ENCODE peak calls at places on chromosomes 11 and 22, in seven cellular contexts. M is cardiac fibroblast, R is AG09309, F is fibroblast of mammary gland, J is psoas muscle, B is mammary epithelial cell, D is upper lobe of right lung. Y is an unnamed sample.

GRCh38 chr22:25348391-25348790 is 129.0 kb downstream of the CRYBB2 start:
- DNase-seq in B (no peak), F (no peak), M (no peak), D (no peak), J (no peak), R (no peak), Y (no peak)

GRCh38 chr11:85809881-85810280 is 1.1 kb downstream of the SYTL2 start:
- DNase-seq in B (no peak), J (no peak), R (no peak), F (no peak), D (no peak), M (no peak), Y (peak)

GRCh38 chr11:107973641-107974040 is 35.1 kb upstream of the CUL5 start:
- DNase-seq in R (no peak), B (no peak), J (no peak), F (peak), D (no peak), M (no peak), Y (no peak)

GRCh38 chr11:55707029-55707428 is 45.0 kb downstream of the OR4C6 start:
- DNase-seq in M (peak), B (peak), D (no peak), R (no peak), J (no peak), F (peak), Y (peak)

GRCh38 chr11:64545605-64546004 is 45.4 kb upstream of the SLC22A12 start:
- DNase-seq in F (peak), J (peak), M (peak), B (peak), D (no peak), R (peak), Y (peak)

GRCh38 chr11:46237248-46238077 is 40.0 kb upstream of the CREB3L1 start:
- DNase-seq in M (peak), J (peak), R (peak), F (peak), B (peak), D (peak), Y (peak)

GRCh38 chr22:50270302-50271010 is at the start of gene MAPK11:
- DNase-seq in D (peak), F (peak), B (peak), J (peak), R (no peak), M (peak), Y (peak)

GRCh38 chr22:31607696-31608095 is 54.3 kb downstream of the PISD start:
- DNase-seq in M (no peak), B (no peak), R (no peak), J (no peak), D (no peak), F (no peak), Y (no peak)

GRCh38 chr11:8192016-8192895 is 23.4 kb upstream of the RIC3 start:
- DNase-seq in M (peak), R (peak), B (peak), J (peak), F (peak), D (no peak), Y (peak)

GRCh38 chr11:134033276-134033675 is 35.6 kb upstream of the JAM3 start:
- DNase-seq in B (no peak), F (no peak), R (no peak), D (no peak), M (no peak), J (no peak), Y (no peak)

GRCh38 chr22:32013200-32013599 is 29.9 kb upstream of the SLC5A1 start:
- DNase-seq in R (no peak), M (no peak), D (no peak), J (no peak), B (no peak), F (no peak), Y (no peak)

GRCh38 chr11:10454902-10455631 is at the start of gene AMPD3:
- DNase-seq in F (peak), J (peak), M (peak), B (peak), R (peak), D (no peak), Y (no peak)

GRCh38 chr11:45551181-45551580 is 114.2 kb downstream of the CHST1 start:
- DNase-seq in B (no peak), R (no peak), M (no peak), D (no peak), F (no peak), J (no peak), Y (no peak)

GRCh38 chr22:45742866-45743450 is 71.3 kb downstream of the ATXN10 start:
- DNase-seq in M (peak), B (peak), F (peak), R (peak), D (peak), J (peak), Y (no peak)

GRCh38 chr11:2747236-2748015 is 47.6 kb upstream of the KCNQ1OT1 start:
- DNase-seq in R (no peak), M (no peak), B (no peak), J (peak), D (peak), F (no peak), Y (no peak)

GRCh38 chr22:39643311-39644083 is 72.9 kb downstream of the CACNA1I start:
- DNase-seq in R (no peak), J (no peak), M (peak), D (no peak), F (peak), B (no peak), Y (no peak)

GRCh38 chr11:36446135-36446534 is 63.9 kb downstream of the TRAF6 start:
- DNase-seq in M (no peak), D (no peak), R (no peak), B (no peak), F (no peak), J (no peak), Y (no peak)

GRCh38 chr11:2444301-2445106 is at the start of the genes KCNQ1 and TRPM5:
- DNase-seq in B (no peak), D (peak), J (peak), R (no peak), F (no peak), M (no peak), Y (no peak)

GRCh38 chr22:18952022-18952421 is 15.9 kb upstream of the PRODH start:
- DNase-seq in F (no peak), B (no peak), J (no peak), D (peak), M (no peak), R (no peak), Y (no peak)

GRCh38 chr11:112839051-112839450 is 122.2 kb upstream of the NCAM1 start:
- DNase-seq in F (no peak), M (no peak), J (no peak), B (no peak), R (no peak), D (no peak), Y (no peak)

GRCh38 chr22:23837911-23838685 is 708 bp downstream of the DERL3 start:
- DNase-seq in F (no peak), D (no peak), J (peak), R (no peak), B (no peak), M (no peak), Y (no peak)

GRCh38 chr22:30097861-30098260 is 17.6 kb downstream of the HORMAD2 start:
- DNase-seq in R (no peak), F (no peak), D (no peak), B (no peak), M (no peak), J (no peak), Y (no peak)

GRCh38 chr11:95282337-95282751 is 51.3 kb upstream of the SESN3 start:
- DNase-seq in B (no peak), F (peak), J (no peak), R (no peak), D (no peak), M (no peak), Y (no peak)

GRCh38 chr11:120547871-120548681 is 36.5 kb downstream of the GRIK4 start:
- DNase-seq in J (peak), F (peak), M (peak), R (peak), D (peak), B (peak), Y (peak)

GRCh38 chr11:118314985-118315384 is 10.5 kb downstream of the CD3E start:
- DNase-seq in M (no peak), R (no peak), J (no peak), F (no peak), B (no peak), D (no peak), Y (no peak)

GRCh38 chr11:114169321-114169749 is 109.8 kb downstream of the ZBTB16 start:
- DNase-seq in D (no peak), R (peak), M (peak), F (peak), B (no peak), J (peak), Y (no peak)

GRCh38 chr11:123405123-123405592 is 24.9 kb upstream of the GRAMD1B start:
- DNase-seq in J (no peak), D (no peak), B (peak), M (no peak), F (no peak), R (no peak), Y (no peak)

GRCh38 chr11:18802381-18803257 is 11.0 kb upstream of the PTPN5 start:
- DNase-seq in J (no peak), F (peak), R (peak), D (no peak), M (peak), B (peak), Y (peak)

GRCh38 chr22:45946805-45947600 is 30.0 kb downstream of the WNT7B start:
- DNase-seq in D (no peak), J (no peak), R (no peak), F (no peak), B (no peak), M (no peak), Y (no peak)

DNA sequence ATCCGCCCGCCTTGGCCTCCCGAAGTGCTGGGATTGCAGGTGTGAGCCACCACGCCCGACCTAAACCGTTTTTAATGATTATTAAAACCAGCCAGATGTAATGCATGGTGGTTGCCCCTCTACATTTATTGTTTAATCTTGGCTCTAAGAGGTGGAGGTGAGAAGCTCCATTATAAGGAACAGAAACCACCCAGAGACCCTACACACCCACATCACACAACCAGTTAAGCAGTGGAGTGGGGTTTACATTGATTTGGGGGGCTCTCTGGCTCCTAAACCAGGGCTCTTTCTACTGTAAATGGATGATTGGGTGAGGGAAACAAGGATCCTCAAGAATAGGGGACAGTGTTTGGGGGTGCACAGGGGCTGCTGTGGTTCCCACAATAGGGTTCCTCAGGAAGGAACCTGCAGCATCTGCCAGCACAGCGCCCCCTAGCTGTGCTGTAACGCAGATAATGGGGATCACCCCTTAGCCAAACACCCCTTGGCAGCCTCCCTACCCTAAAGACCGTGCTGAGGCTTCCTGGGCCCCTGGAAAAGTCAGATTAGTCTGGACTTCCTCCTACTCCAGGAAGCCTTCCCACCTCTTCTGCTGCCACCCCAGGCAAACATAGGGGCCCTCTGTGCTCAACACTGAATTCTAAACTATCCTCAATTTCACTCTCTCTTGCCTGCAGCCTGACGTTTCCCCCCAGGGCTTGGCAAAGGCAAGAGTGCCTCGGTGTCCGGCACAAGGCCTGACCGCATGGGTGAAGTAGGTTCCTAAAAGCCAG is 2.4 kb downstream of the MPST start:
- DNase-seq in M (peak), D (no peak), R (no peak), B (no peak), J (peak), F (peak), Y (peak)
- TF ChIP-seq CTCF in M (peak), D (peak), R (peak), B (peak), J (peak), F (peak), Y (peak)

GRCh38 chr22:43946391-43946680 is 8.9 kb upstream of the SAMM50 start:
- DNase-seq in R (no peak), F (no peak), D (no peak), B (no peak), M (peak), J (no peak), Y (no peak)
- TF ChIP-seq CTCF in R (no peak), F (no peak), D (no peak), B (peak), M (no peak), J (no peak), Y (no peak)

GRCh38 chr11:23509023-23509422 is 648.7 kb upstream of the CCDC179 start:
- DNase-seq in J (no peak), B (peak), F (peak), R (peak), D (no peak), M (peak), Y (peak)
- TF ChIP-seq CTCF in J (no peak), B (no peak), F (no peak), R (no peak), D (no peak), M (no peak), Y (no peak)

GRCh38 chr11:70455354-70455753 is 57.0 kb downstream of the CTTN start:
- DNase-seq in B (no peak), M (no peak), D (no peak), F (no peak), J (no peak), R (no peak), Y (no peak)
- TF ChIP-seq CTCF in B (no peak), M (no peak), D (no peak), F (no peak), J (no peak), R (no peak), Y (no peak)

DNA sequence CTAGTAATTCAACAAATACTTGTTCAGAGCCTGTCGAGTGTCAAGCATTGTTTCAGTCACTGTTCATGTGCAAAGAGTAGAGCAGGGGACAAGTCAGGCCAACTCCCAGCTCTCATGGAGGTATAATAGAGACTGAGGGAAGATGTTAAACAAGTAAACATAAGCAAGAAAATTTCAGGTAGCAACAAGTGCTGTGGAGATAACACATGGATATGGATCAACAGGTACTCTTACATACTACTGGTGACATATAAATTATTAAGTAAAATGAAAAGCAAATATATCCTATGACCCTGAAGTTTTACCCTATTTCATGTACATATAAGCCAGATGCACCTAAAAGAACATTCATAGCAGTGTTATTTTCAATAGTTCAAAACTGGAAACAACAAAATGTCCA is 42.7 kb downstream of the SIK2 start:
- DNase-seq in R (no peak), M (no peak), F (no peak), B (no peak), D (no peak), J (no peak), Y (no peak)
- TF ChIP-seq CTCF in R (no peak), M (no peak), F (no peak), B (no peak), D (no peak), J (no peak), Y (no peak)

GRCh38 chr11:131503017-131503416 is 132.6 kb downstream of the NTM start:
- DNase-seq in B (no peak), R (no peak), D (no peak), F (no peak), J (no peak), M (no peak), Y (no peak)

GRCh38 chr11:131499199-131499598 is 128.8 kb downstream of the NTM start:
- DNase-seq in R (no peak), D (no peak), M (no peak), F (no peak), J (no peak), B (no peak), Y (no peak)

GRCh38 chr11:131506376-131506775 is 136.0 kb downstream of the NTM start:
- DNase-seq in B (no peak), J (no peak), R (no peak), F (no peak), D (no peak), M (no peak), Y (no peak)

GRCh38 chr11:131498631-131499053 is 128.2 kb downstream of the NTM start:
- DNase-seq in D (no peak), F (no peak), J (no peak), B (no peak), M (no peak), R (no peak), Y (no peak)

GRCh38 chr11:131504199-131504949 is 134.0 kb downstream of the NTM start:
- DNase-seq in D (no peak), R (no peak), J (peak), F (no peak), M (no peak), B (no peak), Y (no peak)
- TF ChIP-seq CTCF in D (no peak), R (no peak), J (no peak), F (no peak), M (no peak), B (peak), Y (no peak)

DNA sequence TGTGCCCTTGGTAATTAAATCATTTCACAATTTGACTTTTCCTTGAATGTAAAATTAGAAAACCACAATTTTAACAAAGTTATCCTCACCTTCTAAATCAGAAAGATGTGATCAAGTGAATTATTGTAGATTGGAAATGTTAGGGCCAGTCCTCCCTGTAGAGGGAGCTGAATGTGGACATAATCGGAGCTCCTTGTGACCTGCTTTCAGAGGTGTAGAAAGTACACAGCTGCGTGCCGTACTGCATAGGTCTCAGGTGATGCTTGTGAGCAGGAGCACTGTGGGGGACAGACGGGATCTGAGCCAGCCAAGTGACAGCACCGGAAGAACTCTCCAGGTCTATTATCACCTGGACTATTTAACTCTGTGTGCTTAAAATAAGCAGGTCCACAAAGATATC is 338.0 kb downstream of the AASDHPPT start:
- DNase-seq in R (no peak), M (no peak), J (no peak), B (no peak), F (no peak), D (no peak), Y (no peak)
- TF ChIP-seq CTCF in R (no peak), M (no peak), J (no peak), B (no peak), F (no peak), D (no peak), Y (no peak)

Y was measured in endothelial cell of umbilical vein.